ENCODE peak calls at places on chromosome 1, in six cellular contexts. R, P, T, W, A and F are unnamed samples.

GRCh38 chr1:2803086-2803930 is 1.8 kb upstream of the TTC34 start:
- DNase-seq in R (no peak), P (no peak), T (no peak), W (no peak), A (no peak), F (no peak)

GRCh38 chr1:41874903-41875411 is 43.8 kb downstream of the HIVEP3 start:
- DNase-seq in R (no peak), P (no peak), T (no peak), W (no peak), A (no peak), F (no peak)

GRCh38 chr1:29354511-29355098 is 118.3 kb downstream of the PTPRU start:
- DNase-seq in R (peak; percentile 23), P (no peak), T (no peak), W (no peak), A (no peak), F (no peak)

GRCh38 chr1:77889240-77889637 is 815 bp downstream of the NEXN start:
- DNase-seq in R (peak; percentile 71), P (peak; percentile 81), T (peak; percentile 33), W (no peak), A (no peak), F (peak; percentile 57)

GRCh38 chr1:50023292-50024159 is at the start of gene AGBL4:
- DNase-seq in R (peak; percentile 9), P (no peak), T (no peak), W (peak; percentile 89), A (no peak), F (no peak)

GRCh38 chr1:11314959-11315358 is 42.0 kb downstream of the UBIAD1 start:
- DNase-seq in R (no peak), P (no peak), T (no peak), W (no peak), A (no peak), F (no peak)

GRCh38 chr1:68120136-68120791 is 69.8 kb upstream of the DIRAS3 start:
- DNase-seq in R (peak; percentile 67), P (peak; percentile 85), T (peak; percentile 61), W (peak; percentile 45), A (peak; percentile 38), F (peak; percentile 80)

GRCh38 chr1:81937791-81938450 is 137.2 kb downstream of the ADGRL2 start:
- DNase-seq in R (no peak), P (no peak), T (no peak), W (no peak), A (no peak), F (no peak)

GRCh38 chr1:14881775-14882672 is 271.5 kb upstream of the TMEM51 start:
- DNase-seq in R (no peak), P (peak; percentile 9), T (no peak), W (no peak), A (no peak), F (no peak)

GRCh38 chr1:45589861-45590260 is 6.0 kb downstream of the NASP start:
- DNase-seq in R (no peak), P (no peak), T (no peak), W (no peak), A (no peak), F (no peak)

GRCh38 chr1:166032901-166033371 is 133.9 kb downstream of the FAM78B start:
- DNase-seq in R (no peak), P (no peak), T (no peak), W (peak; percentile 77), A (no peak), F (no peak)

GRCh38 chr1:50271968-50272578 is 151.2 kb downstream of the DMRTA2 start:
- DNase-seq in R (peak; percentile 31), P (no peak), T (peak; percentile 31), W (peak; percentile 68), A (peak; percentile 21), F (no peak)

GRCh38 chr1:248857749-248858095 is 1.2 kb downstream of the ZNF692 start:
- DNase-seq in R (no peak), P (no peak), T (no peak), W (no peak), A (no peak), F (no peak)

GRCh38 chr1:167641786-167642500 is 11.9 kb downstream of the RCSD1 start:
- DNase-seq in R (no peak), P (no peak), T (no peak), W (no peak), A (no peak), F (no peak)

GRCh38 chr1:115826642-115827041 is 14.3 kb downstream of the NHLH2 start:
- DNase-seq in R (no peak), P (no peak), T (no peak), W (no peak), A (no peak), F (no peak)

GRCh38 chr1:172971241-172971640 is 79.5 kb downstream of the TNFSF18 start:
- DNase-seq in R (no peak), P (no peak), T (no peak), W (no peak), A (no peak), F (no peak)

GRCh38 chr1:112935474-112936289 is 20.3 kb downstream of the SLC16A1 start:
- DNase-seq in R (no peak), P (peak; percentile 78), T (peak; percentile 42), W (no peak), A (no peak), F (peak; percentile 52)

GRCh38 chr1:167935252-167936067 is 1.0 kb upstream of the DCAF6 start:
- DNase-seq in R (peak; percentile 68), P (peak; percentile 36), T (peak; percentile 59), W (peak; percentile 43), A (peak; percentile 40), F (peak; percentile 50)

GRCh38 chr1:41862411-41863221 is 56.1 kb downstream of the HIVEP3 start:
- DNase-seq in R (peak; percentile 60), P (peak; percentile 91), T (peak; percentile 33), W (no peak), A (peak; percentile 65), F (peak; percentile 18)

GRCh38 chr1:230084408-230085177 is 17.6 kb downstream of the GALNT2 start:
- DNase-seq in R (peak; percentile 57), P (peak; percentile 99), T (peak; percentile 38), W (no peak), A (peak; percentile 70), F (peak; percentile 97)

GRCh38 chr1:200971955-200972711 is 51.4 kb downstream of the KIF21B start:
- DNase-seq in R (peak; percentile 65), P (peak; percentile 38), T (peak; percentile 70), W (peak; percentile 84), A (peak; percentile 74), F (no peak)

GRCh38 chr1:21311016-21311415 is 20.8 kb upstream of the ECE1 start:
- DNase-seq in R (no peak), P (no peak), T (no peak), W (no peak), A (no peak), F (no peak)

GRCh38 chr1:91589438-91589837 is 88.8 kb downstream of the CDC7 start:
- DNase-seq in R (no peak), P (no peak), T (no peak), W (no peak), A (no peak), F (no peak)

GRCh38 chr1:44354268-44354839 is 703 bp downstream of the ERI3 start:
- DNase-seq in R (no peak), P (peak; percentile 35), T (no peak), W (no peak), A (no peak), F (peak; percentile 15)

GRCh38 chr1:67724928-67725560 is 40.0 kb downstream of the GADD45A start:
- DNase-seq in R (peak; percentile 57), P (peak; percentile 85), T (no peak), W (peak; percentile 47), A (no peak), F (peak; percentile 83)

GRCh38 chr1:78176448-78176847 is 130.7 kb downstream of the GIPC2 start:
- DNase-seq in R (no peak), P (peak; percentile 91), T (no peak), W (peak; percentile 35), A (no peak), F (peak; percentile 79)

GRCh38 chr1:184624051-184624450 is 130.6 kb downstream of the EDEM3 start:
- DNase-seq in R (no peak), P (no peak), T (no peak), W (peak; percentile 13), A (no peak), F (no peak)

GRCh38 chr1:51736702-51737101 is 119.8 kb downstream of the OSBPL9 start:
- DNase-seq in R (no peak), P (peak; percentile 77), T (peak; percentile 36), W (no peak), A (no peak), F (peak; percentile 26)

GRCh38 chr1:154190550-154190949 is 1.4 kb downstream of the TPM3 start:
- DNase-seq in R (no peak), P (peak; percentile 50), T (no peak), W (no peak), A (no peak), F (peak; percentile 73)

GRCh38 chr1:168491527-168492164 is 52.2 kb downstream of the XCL2 start:
- DNase-seq in R (no peak), P (no peak), T (no peak), W (no peak), A (no peak), F (no peak)

GRCh38 chr1:114315601-114316000 is 161.9 kb upstream of the SYT6 start:
- DNase-seq in R (no peak), P (no peak), T (no peak), W (no peak), A (no peak), F (no peak)

GRCh38 chr1:42939216-42939615 is 19.5 kb downstream of the SLC2A1 start:
- DNase-seq in R (no peak), P (no peak), T (no peak), W (no peak), A (no peak), F (no peak)

GRCh38 chr1:31476891-31477846 is 64.2 kb downstream of the SERINC2 start:
- DNase-seq in R (peak; percentile 41), P (no peak), T (peak; percentile 96), W (peak; percentile 13), A (no peak), F (no peak)

GRCh38 chr1:14143777-14144176 is 443.8 kb downstream of the PRDM2 start:
- DNase-seq in R (no peak), P (no peak), T (no peak), W (no peak), A (no peak), F (no peak)

GRCh38 chr1:210624722-210625121 is 296.0 kb downstream of the HHAT start:
- DNase-seq in R (no peak), P (no peak), T (no peak), W (no peak), A (no peak), F (no peak)

GRCh38 chr1:197783510-197783948 is 8.2 kb upstream of the DENND1B start:
- DNase-seq in R (no peak), P (peak; percentile 78), T (no peak), W (no peak), A (no peak), F (peak; percentile 51)

GRCh38 chr1:4517559-4517958 is 136.8 kb upstream of the AJAP1 start:
- DNase-seq in R (no peak), P (no peak), T (no peak), W (no peak), A (no peak), F (no peak)

GRCh38 chr1:5734996-5735395 is 257.2 kb downstream of the NPHP4 start:
- DNase-seq in R (no peak), P (no peak), T (no peak), W (no peak), A (no peak), F (no peak)